ENCODE peak calls at places on chromosome 21, in six cellular contexts. V is fibroblast of the conjunctiva; G is RWPE2; J is NCI-H146; H is kidney; B is effector CD4-positive, alpha-beta T cell. M is an unnamed sample.

GRCh38 chr21:45308211-45309068 is 20.7 kb upstream of the POFUT2 start:
- DNase-seq in V (no peak), G (peak; percentile 38), J (no peak), B (no peak), H (peak; percentile 77), M (no peak)

GRCh38 chr21:46248827-46249226 is 20.3 kb upstream of the LSS start:
- DNase-seq in V (no peak), G (no peak), H (no peak), J (no peak), B (no peak), M (no peak)

GRCh38 chr21:19607983-19608668 is 1204.5 kb upstream of the TMPRSS15 start:
- DNase-seq in G (no peak), V (peak; percentile 35), H (no peak), B (no peak), J (peak; percentile 4), M (no peak)

GRCh38 chr21:36320421-36321324 is 676 bp downstream of the MORC3 start:
- DNase-seq in B (no peak), J (peak; percentile 71), V (peak; percentile 47), G (peak; percentile 82), H (peak; percentile 92), M (no peak)

GRCh38 chr21:46028547-46029200 is 47.1 kb downstream of the COL6A1 start:
- DNase-seq in J (no peak), V (no peak), G (no peak), B (no peak), H (no peak), M (peak; percentile 63)

GRCh38 chr21:16304700-16305099 is 574.9 kb downstream of the USP25 start:
- DNase-seq in V (no peak), G (no peak), B (no peak), H (no peak), J (no peak), M (no peak)

GRCh38 chr21:45935628-45936027 is 45.9 kb upstream of the COL6A1 start:
- DNase-seq in H (no peak), V (no peak), J (no peak), G (no peak), B (no peak), M (no peak)

GRCh38 chr21:16976132-16976666 is 536.6 kb upstream of the CXADR start:
- DNase-seq in V (no peak), H (no peak), J (no peak), B (no peak), G (no peak), M (no peak)

GRCh38 chr21:43611598-43612369 is 47.5 kb downstream of the HSF2BP start:
- DNase-seq in J (peak; percentile 70), G (no peak), H (peak; percentile 83), B (no peak), V (peak; percentile 40), M (no peak)